ENCODE peak calls at places on chromosomes 6 and 20, in four cellular contexts. T is HCT116, D is K562, G is GM12891. I is an unnamed sample.

GRCh38 chr6:43833223-43833995 is 63.4 kb downstream of the VEGFA start:
- DNase-seq in D (peak; percentile 29), G (no peak), T (no peak), I (no peak)

GRCh38 chr6:163355471-163355991 is 59.0 kb upstream of the QKI start:
- DNase-seq in G (no peak), T (no peak), D (no peak), I (peak; percentile 47)

GRCh38 chr6:167802339-167802738 is 24.4 kb upstream of the AFDN start:
- DNase-seq in T (no peak), G (no peak), D (no peak), I (no peak)

GRCh38 chr6:34027445-34027936 is 118.4 kb downstream of the GRM4 start:
- DNase-seq in D (peak; percentile 90), G (peak; percentile 89), T (peak; percentile 15), I (peak; percentile 74)

GRCh38 chr6:139381216-139381615 is 6.8 kb upstream of the CITED2 start:
- DNase-seq in T (no peak), D (no peak), G (no peak), I (no peak)

GRCh38 chr20:8212286-8212685 is 80.2 kb downstream of the PLCB1 start:
- DNase-seq in T (no peak), G (no peak), D (no peak), I (no peak)

GRCh38 chr20:59526242-59527225 is 77.8 kb upstream of the PHACTR3 start:
- DNase-seq in G (no peak), T (no peak), D (peak; percentile 21), I (no peak)

GRCh38 chr6:111147440-111147839 is 60.1 kb downstream of the SLC16A10 start:
- DNase-seq in T (no peak), G (no peak), D (no peak), I (no peak)

GRCh38 chr6:162056745-162057144 is 670.8 kb downstream of the PRKN start:
- DNase-seq in G (no peak), T (no peak), D (no peak), I (peak; percentile 19)

GRCh38 chr6:142605922-142606321 is 304.1 kb downstream of the ADGRG6 start:
- DNase-seq in D (no peak), G (no peak), T (no peak), I (no peak)

GRCh38 chr6:14037402-14038277 is 79.9 kb upstream of the CD83 start:
- DNase-seq in T (no peak), G (no peak), D (no peak), I (peak; percentile 58)

GRCh38 chr20:1232538-1233111 is 6.8 kb downstream of the RAD21L1 start:
- DNase-seq in G (no peak), T (no peak), D (no peak), I (no peak)

GRCh38 chr6:168473197-168473596 is 32.2 kb downstream of the SMOC2 start:
- DNase-seq in G (no peak), D (no peak), T (no peak), I (no peak)

GRCh38 chr6:113856011-113856551 is 1.1 kb upstream of the MARCKS start:
- DNase-seq in G (no peak), T (no peak), D (no peak), I (no peak)

GRCh38 chr20:32480361-32481199 is 104.6 kb downstream of the NOL4L start:
- DNase-seq in D (no peak), G (no peak), T (no peak), I (no peak)

GRCh38 chr20:20440473-20440872 is 72.6 kb downstream of the INSM1 start:
- DNase-seq in D (no peak), T (no peak), G (no peak), I (no peak)

GRCh38 chr6:41055149-41055548 is 2.1 kb downstream of the APOBEC2 start:
- DNase-seq in T (no peak), D (no peak), G (no peak), I (no peak)

GRCh38 chr6:28349892-28350737 is at the start of gene ZKSCAN3:
- DNase-seq in G (peak; percentile 59), T (peak; percentile 80), D (peak; percentile 90), I (peak; percentile 68)
- TF ChIP-seq POLR2A in G (peak; percentile 88), T (peak; percentile 81), D (peak; percentile 96), I (peak; percentile 38)

GRCh38 chr6:27893836-27894807 is 18.1 kb downstream of the OR2B2 start:
- DNase-seq in D (peak; percentile 78), T (peak; percentile 91), G (no peak), I (no peak)

GRCh38 chr6:27893059-27893835 is 18.9 kb downstream of the OR2B2 start:
- DNase-seq in D (peak; percentile 84), G (no peak), T (peak; percentile 99), I (peak; percentile 71)

GRCh38 chr6:27892596-27893058 is 19.6 kb downstream of the OR2B2 start:
- DNase-seq in G (no peak), D (no peak), T (peak; percentile 34), I (no peak)

GRCh38 chr6:27896398-27896796 is 15.8 kb downstream of the OR2B2 start:
- DNase-seq in D (no peak), G (no peak), T (no peak), I (no peak)

DNA sequence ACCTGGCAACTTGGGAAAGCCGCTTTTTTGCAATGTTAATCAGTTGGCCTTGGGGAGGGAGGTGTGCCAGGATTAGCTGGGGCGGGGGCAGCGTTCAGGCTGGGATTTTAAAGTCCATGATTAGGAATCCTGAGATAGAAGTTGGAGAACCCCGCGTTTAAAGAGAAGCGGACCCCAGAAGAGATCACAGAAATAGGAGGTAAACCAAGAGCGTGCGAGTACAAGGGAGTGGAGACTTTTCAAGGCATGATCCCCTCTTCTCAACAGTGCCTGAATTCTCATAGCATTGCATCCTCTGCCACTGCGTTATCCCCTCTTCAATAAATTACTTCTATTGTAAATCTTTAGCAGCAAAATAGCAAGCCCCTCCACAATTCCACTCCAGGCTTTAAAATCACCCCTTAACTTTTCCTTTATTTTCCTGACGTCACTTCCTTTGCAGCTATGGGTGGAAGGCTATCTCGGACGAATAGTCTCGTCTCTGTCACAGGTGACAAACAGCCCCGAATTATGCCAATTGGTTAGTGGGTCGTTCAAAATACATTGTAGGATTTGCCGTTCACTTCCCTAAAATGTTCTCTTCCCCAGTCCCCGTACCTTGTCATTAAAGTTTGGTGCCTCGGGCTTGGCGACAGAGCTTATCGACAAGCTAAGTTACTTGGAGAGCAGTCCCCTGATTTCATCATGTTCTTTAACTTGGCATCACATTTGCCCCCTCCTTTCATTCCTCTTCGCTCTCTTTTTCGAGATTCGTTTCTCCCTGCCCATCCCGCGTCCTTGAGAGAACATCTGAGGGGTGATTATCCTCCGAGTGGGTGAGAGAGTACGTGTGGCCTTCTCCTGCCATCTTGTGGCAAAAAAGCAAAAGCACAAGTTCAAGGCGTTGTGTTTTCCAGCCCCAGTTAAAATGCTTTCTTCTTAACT is 17.1 kb downstream of the OR2B2 start:
- DNase-seq in T (peak; percentile 81), D (peak; percentile 64), G (no peak), I (no peak)
- TF ChIP-seq POLR2A in T (peak; percentile 56), D (peak; percentile 66), G (no peak), I (no peak)

GRCh38 chr6:8073758-8074157 is 9.6 kb upstream of the BLOC1S5 start:
- DNase-seq in D (no peak), G (no peak), T (no peak), I (no peak)

GRCh38 chr6:8074213-8074612 is 10.0 kb upstream of the BLOC1S5 start:
- DNase-seq in D (no peak), T (no peak), G (no peak), I (no peak)

GRCh38 chr6:8079116-8079515 is 14.9 kb upstream of the BLOC1S5 start:
- DNase-seq in G (no peak), T (no peak), D (no peak), I (no peak)

GRCh38 chr6:8075185-8075584 is 11.0 kb upstream of the BLOC1S5 start:
- DNase-seq in G (no peak), T (no peak), D (no peak), I (no peak)

DNA sequence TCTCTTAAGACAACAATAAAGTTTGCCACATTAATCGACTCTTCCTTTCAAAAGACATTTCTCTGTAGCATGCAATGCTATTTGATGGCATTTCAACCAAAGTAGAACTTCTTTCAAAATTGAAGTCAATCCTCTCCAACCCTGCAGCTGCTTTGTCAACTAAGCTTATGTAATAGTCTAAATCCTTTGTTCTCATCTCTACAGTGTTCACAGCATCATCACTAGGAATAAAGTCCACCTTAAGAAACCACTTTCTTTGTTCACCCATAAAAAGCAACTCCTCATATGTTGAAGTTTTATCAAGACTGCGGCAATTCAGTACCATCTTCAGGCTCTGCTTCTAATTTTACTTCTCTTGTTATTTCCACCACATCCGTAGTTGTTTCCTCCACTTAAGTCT is 11.5 kb upstream of the BLOC1S5 start:
- DNase-seq in G (no peak), D (no peak), T (no peak), I (no peak)
- TF ChIP-seq POLR2A in G (no peak), D (no peak), T (no peak), I (no peak)

GRCh38 chr6:63636516-63636968 is 940 bp downstream of the PHF3 start:
- DNase-seq in D (peak; percentile 40), T (peak; percentile 13), G (no peak), I (no peak)

GRCh38 chr6:63637865-63638445 is 2.4 kb downstream of the PHF3 start:
- DNase-seq in T (no peak), D (no peak), G (no peak), I (no peak)

GRCh38 chr6:63634630-63635029 is 972 bp upstream of the PHF3 start:
- DNase-seq in G (no peak), T (no peak), D (no peak), I (no peak)

GRCh38 chr6:63635165-63635562 is 438 bp upstream of the PHF3 start:
- DNase-seq in G (no peak), T (no peak), D (no peak), I (no peak)

DNA sequence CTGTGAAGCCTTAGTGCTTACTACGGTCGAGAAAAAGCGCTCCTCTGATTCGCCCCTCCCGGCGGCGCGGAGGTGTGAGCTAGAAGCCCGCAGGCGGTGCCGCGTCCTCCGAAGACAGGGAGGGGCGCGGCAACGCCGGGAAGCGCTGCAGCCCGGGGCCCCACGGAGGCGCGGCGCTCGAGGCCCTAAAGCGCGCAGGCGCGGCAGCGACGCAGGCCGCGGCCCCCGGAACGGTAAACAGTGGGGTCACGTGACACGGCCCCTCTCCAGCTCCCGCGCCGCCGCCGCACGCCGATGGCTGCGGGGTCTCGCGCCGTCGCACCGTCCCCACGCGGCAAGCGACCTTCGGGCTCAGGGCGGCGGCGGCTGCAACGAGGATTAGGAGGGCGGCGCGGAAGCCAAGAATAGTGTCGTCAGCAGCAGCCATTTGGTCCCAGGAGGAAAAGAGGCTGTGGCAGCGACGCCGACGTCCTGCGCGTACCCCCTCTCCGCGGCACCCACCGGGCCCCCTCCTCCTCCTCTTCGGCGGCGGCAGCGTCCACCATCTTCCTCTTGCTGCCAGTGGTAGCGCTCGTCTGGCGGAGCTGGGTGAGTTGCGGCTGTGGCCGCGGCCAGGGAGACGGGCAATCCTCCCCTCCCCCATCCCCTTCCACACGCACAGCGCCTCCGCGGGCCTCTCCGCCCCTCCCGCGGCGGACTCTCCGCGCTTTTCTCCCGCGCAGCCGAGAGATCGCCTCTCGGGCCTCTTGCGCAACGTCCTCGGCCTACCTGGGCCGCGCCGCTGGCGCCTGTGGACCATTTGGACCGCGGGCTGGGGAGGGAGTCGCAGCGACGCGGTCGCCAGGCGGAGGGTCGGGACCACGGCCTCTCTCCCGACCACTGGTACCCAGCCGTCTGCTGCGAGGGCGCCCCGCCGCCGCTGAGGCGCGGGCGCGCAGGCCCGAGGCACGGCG is at the start of gene PHF3:
- DNase-seq in D (peak; percentile 94), T (peak; percentile 79), G (peak; percentile 80), I (peak; percentile 73)
- TF ChIP-seq POLR2A in D (peak; percentile 80), T (peak; percentile 35), G (peak; percentile 50), I (peak; percentile 47)

GRCh38 chr6:80004199-80005072 is at the start of gene TTK:
- DNase-seq in G (peak; percentile 66), D (peak; percentile 96), T (peak; percentile 89), I (peak; percentile 78)
- TF ChIP-seq POLR2A in G (no peak), D (peak; percentile 86), T (peak; percentile 27), I (peak; percentile 49)

GRCh38 chr20:57851025-57851682 is 141.3 kb upstream of the PMEPA1 start:
- DNase-seq in T (no peak), D (no peak), G (no peak), I (no peak)
- TF ChIP-seq POLR2A in T (no peak), D (no peak), G (no peak), I (no peak)